ENCODE peak calls at places on chromosomes 3 and 15, in six cellular contexts. C is tibial artery; V is activated CD8-positive, alpha-beta memory T cell treated with anti-CD3 and anti-CD28 coated beads, Interleukin-2, amount 50 U/mL, for 4 hours; K is H54; R is left ventricle myocardium inferior; Z is activated naive CD8-positive, alpha-beta T cell treated with anti-CD3 and anti-CD28 coated beads, Interleukin-2, amount 50 U/mL, for 16 hours. N is an unnamed sample.

GRCh38 chr3:100760377-100760776 is 51.1 kb downstream of the TFG start:
- DNase-seq in C (no peak), V (no peak), K (no peak), R (no peak), Z (no peak), N (no peak)

GRCh38 chr3:28586325-28586724 is 237.7 kb upstream of the AZI2 start:
- DNase-seq in C (no peak), V (no peak), K (no peak), R (no peak), Z (no peak), N (no peak)

GRCh38 chr15:97961067-97961954 is 808 bp downstream of the ARRDC4 start:
- DNase-seq in C (peak; percentile 75), V (peak; percentile 32), K (no peak), R (peak; percentile 56), Z (no peak), N (no peak)

GRCh38 chr15:30895461-30896210 is 8.1 kb upstream of the FAN1 start:
- DNase-seq in C (no peak), V (no peak), K (no peak), R (no peak), Z (no peak), N (no peak)

GRCh38 chr3:78907367-78907766 is 860.4 kb downstream of the ROBO1 start:
- DNase-seq in C (no peak), V (no peak), K (no peak), R (no peak), Z (no peak), N (no peak)

GRCh38 chr3:52432225-52432624 is 12.7 kb downstream of the SEMA3G start:
- DNase-seq in C (peak; percentile 24), V (no peak), K (no peak), R (peak; percentile 10), Z (no peak), N (no peak)

GRCh38 chr3:177622520-177622919 is 425.2 kb upstream of the TBL1XR1 start:
- DNase-seq in C (no peak), V (no peak), K (no peak), R (no peak), Z (no peak), N (no peak)

GRCh38 chr3:172104471-172105072 is 65.2 kb downstream of the FNDC3B start:
- DNase-seq in C (no peak), V (no peak), K (no peak), R (no peak), Z (no peak), N (no peak)

GRCh38 chr15:78302579-78302978 is 3.2 kb upstream of the SKIC8 start:
- DNase-seq in C (no peak), V (no peak), K (no peak), R (no peak), Z (no peak), N (no peak)

GRCh38 chr3:146464005-146464595 is 5.3 kb downstream of the PLSCR2 start:
- DNase-seq in C (no peak), V (no peak), K (no peak), R (no peak), Z (no peak), N (no peak)

GRCh38 chr3:59749291-59749690 is 699.5 kb upstream of the CFAP20DC start:
- DNase-seq in C (no peak), V (no peak), K (no peak), R (no peak), Z (no peak), N (no peak)

GRCh38 chr15:60620707-60621106 is 141.8 kb upstream of the ICE2 start:
- DNase-seq in C (no peak), V (no peak), K (no peak), R (no peak), Z (no peak), N (no peak)

GRCh38 chr15:52567886-52568568 is 803 bp downstream of the ARPP19 start:
- DNase-seq in C (no peak), V (peak; percentile 51), K (peak; percentile 11), R (no peak), Z (peak; percentile 6), N (no peak)

GRCh38 chr3:48989796-48990635 is at the start of gene P4HTM:
- DNase-seq in C (peak; percentile 95), V (peak; percentile 89), K (peak; percentile 94), R (peak; percentile 87), Z (peak; percentile 62), N (peak; percentile 97)

GRCh38 chr3:46214751-46215352 is 6.7 kb upstream of the CCR1 start:
- DNase-seq in C (no peak), V (no peak), K (no peak), R (no peak), Z (no peak), N (no peak)

GRCh38 chr15:34973512-34973911 is 4.0 kb upstream of the AQR start:
- DNase-seq in C (no peak), V (no peak), K (no peak), R (no peak), Z (no peak), N (no peak)

N was measured in right atrium auricular region.